ENCODE peak calls at places on chromosomes 7 and 10, in six cellular contexts. O is A549, S is natural killer cell, N is cardiac muscle cell, Y is body of pancreas, R is choroid plexus epithelial cell. A is an unnamed sample.

GRCh38 chr7:28990200-28990960 is 32.2 kb upstream of the TRIL start:
- DNase-seq in S (no peak), R (no peak), Y (no peak), N (no peak), O (no peak), A (no peak)

GRCh38 chr7:5514440-5515035 is 90.9 kb upstream of the TNRC18 start:
- DNase-seq in Y (no peak), S (no peak), R (peak), O (no peak), N (no peak), A (no peak)

GRCh38 chr10:98404571-98405396 is 10.2 kb downstream of the PYROXD2 start:
- DNase-seq in R (peak), Y (no peak), O (no peak), N (no peak), S (no peak), A (no peak)

GRCh38 chr10:129914153-129914855 is 49.8 kb downstream of the EBF3 start:
- DNase-seq in O (no peak), N (no peak), Y (no peak), S (no peak), R (no peak), A (no peak)

GRCh38 chr7:24637706-24638105 is 64.5 kb downstream of the PALS2 start:
- DNase-seq in Y (no peak), R (peak), S (no peak), N (no peak), O (no peak), A (no peak)

GRCh38 chr7:23680417-23681405 is 712 bp downstream of the FAM221A start:
- DNase-seq in N (peak), R (peak), Y (peak), S (peak), O (no peak), A (peak)

GRCh38 chr10:114261116-114261515 is 22.1 kb downstream of the VWA2 start:
- DNase-seq in S (no peak), Y (no peak), R (peak), N (no peak), O (no peak), A (no peak)

GRCh38 chr10:128908109-128908898 is 558.7 kb upstream of the MGMT start:
- DNase-seq in R (no peak), Y (no peak), O (no peak), S (no peak), N (no peak), A (no peak)

GRCh38 chr7:1123721-1124120 is 35.8 kb downstream of the GPER1 start:
- DNase-seq in N (peak), O (peak), Y (peak), R (peak), S (no peak), A (no peak)

GRCh38 chr10:100879741-100880360 is 32.9 kb upstream of the SLF2 start:
- DNase-seq in N (peak), Y (no peak), R (no peak), S (no peak), O (no peak), A (no peak)

GRCh38 chr10:124075116-124075955 is 18.1 kb downstream of the CHST15 start:
- DNase-seq in Y (no peak), O (no peak), R (no peak), N (no peak), S (no peak), A (no peak)

GRCh38 chr7:122674502-122674901 is 24.4 kb downstream of the RNF133 start:
- DNase-seq in R (peak), S (no peak), Y (no peak), N (no peak), O (no peak), A (no peak)

GRCh38 chr10:26486985-26487850 is 49.1 kb downstream of the APBB1IP start:
- DNase-seq in N (no peak), S (peak), Y (no peak), O (peak), R (peak), A (no peak)

GRCh38 chr7:152136623-152137022 is 111.1 kb downstream of the GALNT11 start:
- DNase-seq in S (no peak), R (peak), Y (no peak), N (peak), O (no peak), A (no peak)

GRCh38 chr10:35340975-35341374 is 4.7 kb downstream of the CCNY start:
- DNase-seq in O (no peak), S (no peak), Y (no peak), N (peak), R (no peak), A (no peak)

GRCh38 chr7:11193131-11193867 is 219.6 kb downstream of the PHF14 start:
- DNase-seq in N (peak), Y (peak), O (no peak), S (no peak), R (peak), A (no peak)

GRCh38 chr10:43041422-43042342 is 35.2 kb upstream of the RET start:
- DNase-seq in N (no peak), S (no peak), R (no peak), O (no peak), Y (no peak), A (no peak)

GRCh38 chr7:106521541-106521940 is 139.4 kb downstream of the CCDC71L start:
- DNase-seq in S (no peak), O (no peak), N (no peak), R (no peak), Y (no peak), A (no peak)

GRCh38 chr10:61285749-61286148 is 167.4 kb downstream of the TMEM26 start:
- DNase-seq in R (no peak), N (no peak), S (no peak), O (no peak), Y (peak), A (no peak)

GRCh38 chr7:131654668-131655326 is 98.4 kb upstream of the PODXL start:
- DNase-seq in O (peak), S (peak), R (peak), N (peak), Y (peak), A (peak)

GRCh38 chr10:16986406-16987128 is 143.0 kb downstream of the CUBN start:
- DNase-seq in N (no peak), R (peak), S (no peak), Y (no peak), O (no peak), A (no peak)

GRCh38 chr7:116647861-116648260 is 24.1 kb upstream of the MET start:
- DNase-seq in Y (no peak), O (no peak), R (no peak), S (no peak), N (no peak), A (no peak)

GRCh38 chr7:22234247-22234646 is 122.7 kb downstream of the RAPGEF5 start:
- DNase-seq in N (no peak), R (no peak), Y (no peak), S (no peak), O (no peak), A (no peak)

GRCh38 chr10:114576716-114577115 is 81.4 kb downstream of the ABLIM1 start:
- DNase-seq in S (no peak), N (no peak), Y (no peak), O (no peak), R (no peak), A (no peak)

GRCh38 chr7:524800-525199 is 5.2 kb upstream of the PDGFA start:
- DNase-seq in R (no peak), N (no peak), O (no peak), Y (no peak), S (no peak), A (no peak)

GRCh38 chr10:26430641-26431163 is 7.4 kb upstream of the APBB1IP start:
- DNase-seq in R (no peak), O (no peak), N (no peak), S (no peak), Y (no peak), A (no peak)

DNA sequence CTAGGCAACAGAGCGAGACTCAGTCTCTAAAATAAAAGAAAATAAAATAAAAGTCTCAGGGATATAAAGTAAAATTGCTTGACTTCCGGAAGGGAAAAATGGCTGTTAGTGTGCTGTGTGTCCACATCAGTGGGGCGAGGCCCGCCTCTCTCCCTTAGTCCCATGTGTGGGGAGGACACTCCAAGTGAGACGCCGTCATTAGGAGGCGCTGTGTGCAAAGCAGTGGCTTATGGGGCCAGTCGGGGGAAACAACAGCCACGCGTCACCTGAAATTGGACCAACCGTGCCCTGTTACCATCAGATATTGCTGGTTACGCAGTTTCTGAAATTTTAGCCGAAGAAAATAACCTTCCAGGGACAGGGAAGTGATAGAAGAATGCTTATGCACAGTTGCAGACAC is 15.8 kb downstream of the SFXN4 start:
- DNase-seq in R (no peak), S (no peak), O (no peak), Y (no peak), N (no peak), A (no peak)
- TF ChIP-seq CTCF in R (peak), S (no peak), O (no peak), Y (no peak), N (peak), A (no peak)

GRCh38 chr7:142523821-142524460 is 225.3 kb upstream of the PRSS1 start:
- DNase-seq in Y (no peak), N (no peak), O (no peak), S (no peak), R (peak), A (no peak)

GRCh38 chr7:142534726-142535122 is 214.5 kb upstream of the PRSS1 start:
- DNase-seq in O (no peak), S (no peak), N (no peak), R (no peak), Y (no peak), A (no peak)

GRCh38 chr7:142533920-142534319 is 215.4 kb upstream of the PRSS1 start:
- DNase-seq in Y (no peak), S (no peak), O (no peak), N (no peak), R (no peak), A (no peak)

GRCh38 chr7:142528608-142529408 is 220.5 kb upstream of the PRSS1 start:
- DNase-seq in R (no peak), O (no peak), N (no peak), Y (no peak), S (no peak), A (no peak)
- TF ChIP-seq CTCF in R (peak), O (no peak), N (peak), Y (no peak), S (no peak), A (no peak)

GRCh38 chr10:88745633-88746032 is 14.2 kb upstream of the LIPN start:
- DNase-seq in N (no peak), R (no peak), S (no peak), O (no peak), Y (no peak), A (no peak)

GRCh38 chr10:88743999-88744398 is 15.8 kb upstream of the LIPN start:
- DNase-seq in N (no peak), O (no peak), S (no peak), Y (no peak), R (no peak), A (no peak)
- TF ChIP-seq CTCF in N (no peak), O (no peak), S (no peak), Y (no peak), R (no peak), A (no peak)

DNA sequence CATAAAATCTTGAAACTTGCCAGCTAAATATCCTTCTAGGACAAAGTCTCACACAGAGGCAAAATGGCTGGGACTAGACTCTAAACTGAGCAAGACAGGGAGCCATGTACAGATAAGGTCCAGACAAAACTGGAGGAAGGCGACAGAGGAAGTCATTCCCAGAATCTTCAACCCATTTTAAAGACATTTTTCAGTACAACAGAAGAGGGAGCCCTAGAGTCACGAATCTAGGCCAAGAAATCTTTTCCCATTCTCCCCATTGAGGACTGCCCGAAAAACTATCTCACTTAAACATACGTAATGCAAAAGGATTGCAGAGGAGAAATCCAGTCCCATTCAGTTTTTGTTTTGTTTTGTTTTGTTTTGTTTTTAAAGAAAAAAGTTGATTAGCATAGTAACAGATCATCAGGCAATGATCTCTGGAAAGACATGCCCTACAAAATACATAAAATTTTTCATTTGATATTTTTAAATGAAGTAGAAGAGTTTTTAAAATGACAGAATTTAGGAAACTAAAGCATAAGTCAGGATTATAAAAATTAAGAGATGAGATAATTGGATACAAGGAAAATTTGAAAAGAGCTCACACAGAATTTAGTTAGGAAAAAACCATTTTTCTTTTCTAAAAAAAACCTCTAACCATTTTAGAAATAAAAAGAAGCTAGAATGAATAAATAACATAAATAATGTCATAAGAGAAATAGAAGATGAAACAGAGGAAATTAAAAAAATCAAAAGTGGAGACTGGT is 16.9 kb upstream of the PRF1 start:
- DNase-seq in S (no peak), R (peak), Y (no peak), O (peak), N (no peak), A (no peak)
- TF ChIP-seq CTCF in S (peak), R (peak), Y (no peak), O (peak), N (peak), A (no peak)

GRCh38 chr7:121373177-121373576 is 22.9 kb downstream of the FAM3C start:
- DNase-seq in Y (no peak), S (no peak), N (no peak), O (no peak), R (no peak), A (no peak)
- TF ChIP-seq CTCF in Y (no peak), S (no peak), N (peak), O (no peak), R (no peak), A (no peak)

GRCh38 chr7:77903597-77903996 is 105.0 kb downstream of the PHTF2 start:
- DNase-seq in R (peak), O (peak), N (no peak), S (no peak), Y (no peak), A (no peak)
- TF ChIP-seq CTCF in R (peak), O (peak), N (peak), S (no peak), Y (no peak), A (no peak)

DNA sequence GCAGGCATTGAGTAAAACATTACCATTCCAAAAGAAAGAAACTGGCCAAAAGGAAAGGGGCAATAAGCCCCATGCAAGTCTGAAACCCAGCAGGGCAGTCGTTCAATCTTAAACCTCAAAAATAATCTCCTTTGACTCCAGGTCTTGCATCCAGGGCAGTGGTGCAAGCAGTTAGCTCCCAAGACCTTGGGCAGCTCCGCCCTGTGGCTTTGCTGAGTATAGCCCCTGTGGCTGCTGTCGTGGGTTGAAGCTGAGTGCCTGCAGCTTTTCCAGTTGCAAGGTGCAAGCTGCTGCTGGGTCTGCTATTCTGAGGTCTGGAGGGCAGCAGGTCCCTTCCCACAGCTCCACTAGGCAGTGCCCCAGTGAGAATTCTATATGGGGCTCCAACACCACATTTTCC is 580.1 kb upstream of the AUTS2 start:
- DNase-seq in S (no peak), R (peak), O (no peak), Y (no peak), N (peak), A (no peak)
- TF ChIP-seq CTCF in S (no peak), R (peak), O (no peak), Y (no peak), N (peak), A (no peak)

GRCh38 chr10:79488303-79488702 is 24.0 kb upstream of the EIF5AL1 start:
- DNase-seq in N (no peak), R (peak), O (peak), Y (peak), S (no peak), A (no peak)
- TF ChIP-seq CTCF in N (no peak), R (no peak), O (no peak), Y (no peak), S (no peak), A (no peak)